ENCODE peak calls at places on chromosomes 5 and 9, in eight cellular contexts. One of them, this sample, is unnamed.

GRCh38 chr5:31551878-31552277 is 19.8 kb downstream of the C5orf22 start:
- DNase-seq in lower leg skin: no peak
- DNase-seq in K562: no peak
- DNase-seq in body of pancreas: no peak
- DNase-seq in IMR-90: no peak
- DNase-seq in breast epithelium: no peak
- DNase-seq in H1: no peak
- DNase-seq in transverse colon: no peak
- DNase-seq in this sample: no peak

GRCh38 chr5:53643445-53643844 is 83.0 kb downstream of the NDUFS4 start:
- DNase-seq in lower leg skin: no peak
- DNase-seq in K562: no peak
- DNase-seq in IMR-90: no peak
- DNase-seq in H1: no peak
- DNase-seq in breast epithelium: no peak
- DNase-seq in transverse colon: no peak
- DNase-seq in body of pancreas: no peak
- DNase-seq in this sample: no peak

GRCh38 chr5:159800131-159800830 is 116.0 kb upstream of the ADRA1B start:
- DNase-seq in breast epithelium: no peak
- DNase-seq in transverse colon: no peak
- DNase-seq in K562: no peak
- DNase-seq in IMR-90: peak
- DNase-seq in body of pancreas: no peak
- DNase-seq in lower leg skin: no peak
- DNase-seq in H1: no peak
- DNase-seq in this sample: no peak

GRCh38 chr9:90478821-90479220 is 163.8 kb downstream of the DIRAS2 start:
- DNase-seq in H1: no peak
- DNase-seq in IMR-90: no peak
- DNase-seq in body of pancreas: no peak
- DNase-seq in lower leg skin: no peak
- DNase-seq in transverse colon: no peak
- DNase-seq in K562: no peak
- DNase-seq in breast epithelium: no peak
- DNase-seq in this sample: no peak

GRCh38 chr9:95736370-95736769 is 139.1 kb upstream of the ERCC6L2 start:
- DNase-seq in body of pancreas: no peak
- DNase-seq in H1: no peak
- DNase-seq in breast epithelium: no peak
- DNase-seq in lower leg skin: no peak
- DNase-seq in K562: peak
- DNase-seq in transverse colon: no peak
- DNase-seq in IMR-90: no peak
- DNase-seq in this sample: no peak

GRCh38 chr9:34588671-34589370 is 703 bp downstream of the CNTFR start:
- DNase-seq in body of pancreas: no peak
- DNase-seq in IMR-90: no peak
- DNase-seq in lower leg skin: no peak
- DNase-seq in H1: no peak
- DNase-seq in K562: no peak
- DNase-seq in transverse colon: no peak
- DNase-seq in breast epithelium: no peak
- DNase-seq in this sample: no peak

GRCh38 chr9:114769664-114770063 is 36.2 kb downstream of the TNFSF15 start:
- DNase-seq in K562: no peak
- DNase-seq in IMR-90: peak
- DNase-seq in body of pancreas: no peak
- DNase-seq in breast epithelium: no peak
- DNase-seq in transverse colon: no peak
- DNase-seq in H1: no peak
- DNase-seq in lower leg skin: no peak
- DNase-seq in this sample: no peak

GRCh38 chr9:129624947-129625346 is 1.0 kb upstream of the NTMT1 start:
- DNase-seq in IMR-90: peak
- DNase-seq in K562: peak
- DNase-seq in lower leg skin: no peak
- DNase-seq in breast epithelium: no peak
- DNase-seq in body of pancreas: no peak
- DNase-seq in H1: no peak
- DNase-seq in transverse colon: no peak
- DNase-seq in this sample: no peak

GRCh38 chr5:151191661-151192060 is 32.2 kb downstream of the CCDC69 start:
- DNase-seq in body of pancreas: no peak
- DNase-seq in IMR-90: no peak
- DNase-seq in breast epithelium: no peak
- DNase-seq in lower leg skin: no peak
- DNase-seq in transverse colon: no peak
- DNase-seq in H1: no peak
- DNase-seq in K562: no peak
- DNase-seq in this sample: no peak

GRCh38 chr9:134744542-134745295 is 103.1 kb downstream of the COL5A1 start:
- DNase-seq in transverse colon: no peak
- DNase-seq in body of pancreas: no peak
- DNase-seq in H1: no peak
- DNase-seq in K562: no peak
- DNase-seq in breast epithelium: no peak
- DNase-seq in IMR-90: no peak
- DNase-seq in lower leg skin: no peak
- DNase-seq in this sample: no peak

GRCh38 chr9:87742813-87743428 is 17.0 kb downstream of the CTSL start:
- DNase-seq in IMR-90: peak
- DNase-seq in K562: peak
- DNase-seq in H1: no peak
- DNase-seq in transverse colon: no peak
- DNase-seq in lower leg skin: no peak
- DNase-seq in breast epithelium: no peak
- DNase-seq in body of pancreas: no peak
- DNase-seq in this sample: peak

GRCh38 chr5:71684309-71684708 is 34.8 kb upstream of the CARTPT start:
- DNase-seq in H1: no peak
- DNase-seq in transverse colon: no peak
- DNase-seq in body of pancreas: no peak
- DNase-seq in IMR-90: no peak
- DNase-seq in lower leg skin: no peak
- DNase-seq in breast epithelium: no peak
- DNase-seq in K562: no peak
- DNase-seq in this sample: no peak

GRCh38 chr9:96027271-96028131 is 152.0 kb downstream of the ERCC6L2 start:
- DNase-seq in breast epithelium: no peak
- DNase-seq in K562: no peak
- DNase-seq in H1: peak
- DNase-seq in body of pancreas: peak
- DNase-seq in lower leg skin: no peak
- DNase-seq in transverse colon: no peak
- DNase-seq in IMR-90: no peak
- DNase-seq in this sample: no peak

GRCh38 chr9:129333613-129333960 is 155.5 kb upstream of the IER5L start:
- DNase-seq in H1: peak
- DNase-seq in body of pancreas: peak
- DNase-seq in lower leg skin: no peak
- DNase-seq in K562: no peak
- DNase-seq in IMR-90: no peak
- DNase-seq in breast epithelium: no peak
- DNase-seq in transverse colon: no peak
- DNase-seq in this sample: no peak

GRCh38 chr5:83474986-83475385 is 3.4 kb downstream of the VCAN start:
- DNase-seq in IMR-90: no peak
- DNase-seq in H1: no peak
- DNase-seq in breast epithelium: no peak
- DNase-seq in body of pancreas: no peak
- DNase-seq in transverse colon: no peak
- DNase-seq in lower leg skin: no peak
- DNase-seq in K562: no peak
- DNase-seq in this sample: no peak

GRCh38 chr5:124634228-124634819 is 112.1 kb downstream of the ZNF608 start:
- DNase-seq in lower leg skin: no peak
- DNase-seq in breast epithelium: no peak
- DNase-seq in H1: no peak
- DNase-seq in transverse colon: no peak
- DNase-seq in IMR-90: peak
- DNase-seq in body of pancreas: no peak
- DNase-seq in K562: no peak
- DNase-seq in this sample: no peak

GRCh38 chr9:4334439-4334838 is 34.6 kb upstream of the GLIS3 start:
- DNase-seq in lower leg skin: no peak
- DNase-seq in K562: no peak
- DNase-seq in H1: no peak
- DNase-seq in body of pancreas: peak
- DNase-seq in transverse colon: peak
- DNase-seq in breast epithelium: peak
- DNase-seq in IMR-90: peak
- DNase-seq in this sample: no peak

GRCh38 chr5:154648706-154649105 is 106.5 kb upstream of the LARP1 start:
- DNase-seq in H1: no peak
- DNase-seq in IMR-90: peak
- DNase-seq in body of pancreas: peak
- DNase-seq in transverse colon: no peak
- DNase-seq in lower leg skin: no peak
- DNase-seq in K562: peak
- DNase-seq in breast epithelium: no peak
- DNase-seq in this sample: peak

GRCh38 chr5:154644745-154645411 is 110.3 kb upstream of the LARP1 start:
- DNase-seq in lower leg skin: no peak
- DNase-seq in body of pancreas: no peak
- DNase-seq in transverse colon: no peak
- DNase-seq in breast epithelium: no peak
- DNase-seq in H1: no peak
- DNase-seq in K562: no peak
- DNase-seq in IMR-90: no peak
- DNase-seq in this sample: no peak

GRCh38 chr5:154647760-154648143 is 107.4 kb upstream of the LARP1 start:
- DNase-seq in body of pancreas: no peak
- DNase-seq in transverse colon: no peak
- DNase-seq in breast epithelium: no peak
- DNase-seq in IMR-90: no peak
- DNase-seq in K562: no peak
- DNase-seq in H1: no peak
- DNase-seq in lower leg skin: no peak
- DNase-seq in this sample: no peak

GRCh38 chr5:154648229-154648628 is 106.9 kb upstream of the LARP1 start:
- DNase-seq in body of pancreas: no peak
- DNase-seq in H1: no peak
- DNase-seq in K562: no peak
- DNase-seq in transverse colon: no peak
- DNase-seq in breast epithelium: no peak
- DNase-seq in IMR-90: no peak
- DNase-seq in lower leg skin: no peak
- DNase-seq in this sample: no peak

GRCh38 chr5:154646841-154647759 is 108.1 kb upstream of the LARP1 start:
- DNase-seq in lower leg skin: no peak
- DNase-seq in IMR-90: peak
- DNase-seq in H1: peak
- DNase-seq in breast epithelium: no peak
- DNase-seq in K562: peak
- DNase-seq in body of pancreas: peak
- DNase-seq in transverse colon: peak
- DNase-seq in this sample: peak
- TF ChIP-seq POLR2A in lower leg skin: no peak
- TF ChIP-seq POLR2A in IMR-90: no peak
- TF ChIP-seq POLR2A in H1: peak
- TF ChIP-seq POLR2A in breast epithelium: no peak
- TF ChIP-seq POLR2A in K562: no peak
- TF ChIP-seq POLR2A in body of pancreas: peak
- TF ChIP-seq POLR2A in transverse colon: no peak
- TF ChIP-seq POLR2A in this sample: peak

DNA sequence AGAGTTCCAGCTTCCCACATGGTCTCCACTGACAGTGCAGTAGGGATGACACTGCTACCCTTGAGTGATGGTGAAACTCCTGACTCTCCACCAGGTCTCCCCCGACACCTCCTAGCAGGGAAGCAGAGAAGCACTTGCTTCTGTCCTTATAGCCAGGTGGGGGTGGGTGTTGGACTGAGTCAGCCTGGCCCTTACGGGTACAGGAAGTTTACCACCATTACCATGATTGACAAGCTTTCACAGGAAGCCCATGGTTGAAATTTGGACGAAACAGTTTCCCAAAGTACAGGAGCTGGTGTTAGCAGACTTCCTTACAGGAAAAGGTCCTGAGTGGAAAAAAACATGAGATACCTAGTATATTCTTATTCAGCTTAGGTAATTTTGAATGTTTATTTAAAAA is 3.1 kb upstream of the FBXL7 start:
- DNase-seq in breast epithelium: no peak
- DNase-seq in lower leg skin: no peak
- DNase-seq in H1: no peak
- DNase-seq in transverse colon: no peak
- DNase-seq in IMR-90: no peak
- DNase-seq in K562: no peak
- DNase-seq in body of pancreas: no peak
- DNase-seq in this sample: no peak
- TF ChIP-seq POLR2A in breast epithelium: no peak
- TF ChIP-seq POLR2A in lower leg skin: no peak
- TF ChIP-seq POLR2A in H1: no peak
- TF ChIP-seq POLR2A in transverse colon: no peak
- TF ChIP-seq POLR2A in IMR-90: no peak
- TF ChIP-seq POLR2A in K562: no peak
- TF ChIP-seq POLR2A in body of pancreas: no peak
- TF ChIP-seq POLR2A in this sample: no peak

GRCh38 chr5:177306674-177307543 is 3.3 kb downstream of the PRELID1 start:
- DNase-seq in IMR-90: no peak
- DNase-seq in body of pancreas: peak
- DNase-seq in breast epithelium: peak
- DNase-seq in transverse colon: no peak
- DNase-seq in H1: no peak
- DNase-seq in K562: peak
- DNase-seq in lower leg skin: no peak
- DNase-seq in this sample: no peak
- TF ChIP-seq POLR2A in IMR-90: no peak
- TF ChIP-seq POLR2A in body of pancreas: no peak
- TF ChIP-seq POLR2A in breast epithelium: no peak
- TF ChIP-seq POLR2A in transverse colon: no peak
- TF ChIP-seq POLR2A in H1: no peak
- TF ChIP-seq POLR2A in K562: peak
- TF ChIP-seq POLR2A in lower leg skin: no peak
- TF ChIP-seq POLR2A in this sample: peak

DNA sequence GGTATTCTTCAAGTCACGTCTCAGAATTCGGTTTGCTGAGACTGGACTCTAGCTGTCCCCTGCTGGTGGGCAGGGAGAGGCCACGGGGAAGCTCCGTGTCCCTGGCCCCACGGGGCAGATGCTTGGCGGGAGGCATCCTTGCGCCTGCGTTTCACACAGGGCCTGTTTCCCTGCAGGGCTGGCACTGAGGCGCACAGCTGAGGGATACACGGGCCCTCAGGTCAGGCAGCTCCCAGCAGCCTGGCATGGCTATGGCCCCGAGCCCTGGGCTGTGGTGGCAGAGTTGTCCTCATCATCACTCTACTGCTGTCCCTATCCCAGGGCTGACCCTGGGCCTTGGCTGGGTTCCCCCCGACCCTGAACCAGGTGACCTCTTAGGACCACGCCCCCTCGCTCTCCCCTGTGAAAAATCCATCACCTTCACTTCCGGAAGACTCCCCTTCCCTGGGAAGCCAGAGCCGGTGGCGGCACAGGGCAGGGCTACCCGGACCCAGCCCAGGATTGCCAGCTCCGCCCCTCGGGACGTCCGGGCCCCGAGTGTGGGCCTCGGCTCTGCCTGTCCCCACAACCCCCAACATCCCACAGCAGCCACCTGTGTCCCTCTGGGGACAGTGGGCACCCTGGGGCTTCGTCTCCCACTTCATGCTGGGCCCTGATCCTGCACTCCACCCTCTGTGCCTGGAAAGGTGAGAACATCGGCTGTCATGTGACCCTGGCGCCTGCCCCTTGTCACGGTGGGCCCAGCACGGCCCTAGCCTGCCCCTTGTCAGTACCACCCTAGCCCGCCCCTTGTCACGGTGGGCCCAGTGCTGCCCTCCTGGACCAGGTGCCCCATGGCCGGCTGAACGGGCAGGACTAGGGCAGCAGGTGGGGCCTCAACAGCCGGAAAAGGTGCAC is 5.0 kb downstream of the DPP7 start:
- DNase-seq in K562: no peak
- DNase-seq in breast epithelium: no peak
- DNase-seq in H1: no peak
- DNase-seq in IMR-90: no peak
- DNase-seq in lower leg skin: no peak
- DNase-seq in body of pancreas: no peak
- DNase-seq in transverse colon: no peak
- DNase-seq in this sample: no peak
- TF ChIP-seq POLR2A in K562: peak
- TF ChIP-seq POLR2A in breast epithelium: no peak
- TF ChIP-seq POLR2A in H1: no peak
- TF ChIP-seq POLR2A in IMR-90: no peak
- TF ChIP-seq POLR2A in lower leg skin: no peak
- TF ChIP-seq POLR2A in body of pancreas: no peak
- TF ChIP-seq POLR2A in transverse colon: no peak
- TF ChIP-seq POLR2A in this sample: no peak